ENCODE peak calls at places on chromosomes 3 and 15, in four cellular contexts. J is SK-N-SH, D is GM12878, S is HepG2. T is an unnamed sample.

GRCh38 chr3:141070229-141070628 is 19.1 kb downstream of the SPSB4 start:
- DNase-seq in S (no peak), J (no peak), D (no peak), T (no peak)

GRCh38 chr3:194148383-194148782 is 12.4 kb downstream of the HES1 start:
- DNase-seq in J (peak), S (no peak), D (no peak), T (no peak)

GRCh38 chr15:51223771-51224229 is 114.6 kb downstream of the CYP19A1 start:
- DNase-seq in J (no peak), D (no peak), S (no peak), T (no peak)

GRCh38 chr3:73365756-73366397 is 258.9 kb downstream of the PDZRN3 start:
- DNase-seq in S (no peak), D (no peak), J (no peak), T (no peak)

GRCh38 chr15:40830884-40831283 is 2.4 kb upstream of the PPP1R14D start:
- DNase-seq in S (no peak), D (no peak), J (no peak), T (no peak)

GRCh38 chr3:113070226-113071220 is 79.7 kb downstream of the GTPBP8 start:
- DNase-seq in S (peak), D (no peak), J (no peak), T (peak)

GRCh38 chr3:15262021-15262420 is 56.0 kb downstream of the CAPN7 start:
- DNase-seq in S (no peak), J (no peak), D (no peak), T (no peak)

GRCh38 chr3:34248352-34248751 is 449.9 kb downstream of the PDCD6IP start:
- DNase-seq in D (peak), J (no peak), S (no peak), T (no peak)

GRCh38 chr3:164927728-164928127 is 150.6 kb downstream of the SI start:
- DNase-seq in J (no peak), S (no peak), D (no peak), T (no peak)

GRCh38 chr3:192957441-192957951 is 39.8 kb upstream of the MB21D2 start:
- DNase-seq in J (no peak), S (no peak), D (no peak), T (peak)

GRCh38 chr3:126367316-126367805 is 10.2 kb upstream of the KLF15 start:
- DNase-seq in D (no peak), S (no peak), J (no peak), T (no peak)
- TF ChIP-seq PBX3 in D (no peak), S (no peak), J (no peak), T (no peak)

GRCh38 chr3:13841826-13842225 is 38.0 kb downstream of the WNT7A start:
- DNase-seq in S (no peak), D (no peak), J (no peak), T (no peak)

GRCh38 chr3:13839253-13839652 is 40.6 kb downstream of the WNT7A start:
- DNase-seq in S (no peak), D (no peak), J (no peak), T (no peak)

GRCh38 chr3:13839766-13840340 is 40.0 kb downstream of the WNT7A start:
- DNase-seq in D (no peak), J (no peak), S (no peak), T (no peak)

GRCh38 chr3:13841141-13841540 is 38.7 kb downstream of the WNT7A start:
- DNase-seq in S (no peak), J (no peak), D (no peak), T (peak)

GRCh38 chr3:13840456-13840855 is 39.4 kb downstream of the WNT7A start:
- DNase-seq in S (no peak), D (no peak), J (no peak), T (no peak)
- H3K4me2 ChIP-seq in S (no peak), D (no peak), J (no peak), T (no peak)

GRCh38 chr15:39685999-39686613 is 96.5 kb downstream of the FSIP1 start:
- DNase-seq in J (peak), S (peak), D (no peak), T (peak)
- TF ChIP-seq RAD21 in J (peak), S (no peak), D (peak), T (peak)

GRCh38 chr15:29233566-29233965 is 36.1 kb downstream of the NSMCE3 start:
- DNase-seq in J (no peak), D (no peak), S (no peak), T (no peak)
- TF ChIP-seq PBX3 in J (no peak), D (no peak), S (no peak), T (no peak)

GRCh38 chr15:78448441-78449219 is 10.6 kb downstream of the IREB2 start:
- DNase-seq in D (no peak), J (no peak), S (no peak), T (no peak)
- H3K4me2 ChIP-seq in D (no peak), J (no peak), S (peak), T (no peak)

DNA sequence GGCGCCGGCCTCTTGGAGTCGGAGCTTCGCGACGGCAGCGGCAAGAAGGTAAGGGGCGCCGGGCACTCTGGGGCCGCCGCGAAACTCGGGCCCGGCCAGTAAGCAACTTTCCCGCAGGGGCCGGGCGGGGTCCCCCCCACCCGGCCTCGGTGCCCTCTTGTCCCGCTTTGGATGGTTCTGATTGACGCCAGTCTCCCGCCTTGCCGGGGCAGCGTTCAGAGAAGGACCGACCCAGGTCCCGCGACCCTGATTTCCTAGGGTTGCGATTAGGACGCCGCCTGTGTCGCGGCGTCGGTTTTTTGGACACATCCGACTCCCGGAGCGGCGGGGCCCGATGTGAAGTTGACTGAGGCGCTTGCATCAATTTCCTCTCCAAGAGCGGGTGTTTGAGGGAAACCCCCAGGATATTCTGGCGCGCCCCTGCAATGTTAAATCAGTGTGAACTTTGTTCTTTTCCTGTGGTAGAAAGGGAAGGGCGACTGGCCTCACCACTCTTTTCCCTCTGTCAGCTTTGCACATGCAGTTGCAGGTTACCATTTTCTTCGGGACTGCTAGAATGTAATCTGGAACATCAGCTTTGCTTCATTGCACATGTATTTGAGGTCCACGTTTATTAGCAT is 755 bp downstream of the PDE8A start:
- DNase-seq in J (no peak), D (no peak), S (peak), T (peak)
- TF ChIP-seq RAD21 in J (no peak), D (no peak), S (no peak), T (no peak)

GRCh38 chr3:84082726-84083125 is 876.1 kb upstream of the CADM2 start:
- DNase-seq in S (no peak), J (no peak), D (no peak), T (no peak)

GRCh38 chr3:84074767-84075166 is 884.0 kb upstream of the CADM2 start:
- DNase-seq in D (peak), J (no peak), S (no peak), T (no peak)

DNA sequence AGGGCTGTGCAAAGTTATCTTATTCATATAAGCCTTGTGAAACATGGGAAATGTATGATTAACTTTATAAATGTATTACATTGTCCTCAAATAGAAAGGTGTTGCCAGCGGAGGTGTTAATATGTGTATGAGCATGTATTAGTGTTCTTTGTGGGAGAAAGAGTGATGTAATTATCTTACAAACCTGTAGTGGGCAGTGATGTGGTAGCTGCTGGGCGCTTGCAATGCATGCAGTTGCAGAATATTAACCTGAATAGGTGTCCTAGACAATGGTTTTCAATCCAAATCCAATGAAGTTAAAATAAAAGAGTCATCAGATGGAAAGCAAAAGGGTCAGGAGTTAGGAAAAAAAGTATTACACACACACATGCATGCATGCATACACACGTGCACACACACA is 881.3 kb upstream of the CADM2 start:
- DNase-seq in D (no peak), J (peak), S (no peak), T (no peak)
- TF ChIP-seq PBX3 in D (no peak), J (no peak), S (no peak), T (no peak)

GRCh38 chr3:117398166-117398954 is 688.8 kb downstream of the TUSC7 start:
- DNase-seq in D (no peak), S (no peak), J (no peak), T (no peak)

GRCh38 chr3:117400303-117400702 is 690.7 kb downstream of the TUSC7 start:
- DNase-seq in S (no peak), D (no peak), J (no peak), T (no peak)

GRCh38 chr3:117404756-117405155 is 695.2 kb downstream of the TUSC7 start:
- DNase-seq in S (no peak), J (no peak), D (no peak), T (no peak)

GRCh38 chr3:117404153-117404552 is 694.6 kb downstream of the TUSC7 start:
- DNase-seq in S (no peak), J (no peak), D (no peak), T (no peak)

DNA sequence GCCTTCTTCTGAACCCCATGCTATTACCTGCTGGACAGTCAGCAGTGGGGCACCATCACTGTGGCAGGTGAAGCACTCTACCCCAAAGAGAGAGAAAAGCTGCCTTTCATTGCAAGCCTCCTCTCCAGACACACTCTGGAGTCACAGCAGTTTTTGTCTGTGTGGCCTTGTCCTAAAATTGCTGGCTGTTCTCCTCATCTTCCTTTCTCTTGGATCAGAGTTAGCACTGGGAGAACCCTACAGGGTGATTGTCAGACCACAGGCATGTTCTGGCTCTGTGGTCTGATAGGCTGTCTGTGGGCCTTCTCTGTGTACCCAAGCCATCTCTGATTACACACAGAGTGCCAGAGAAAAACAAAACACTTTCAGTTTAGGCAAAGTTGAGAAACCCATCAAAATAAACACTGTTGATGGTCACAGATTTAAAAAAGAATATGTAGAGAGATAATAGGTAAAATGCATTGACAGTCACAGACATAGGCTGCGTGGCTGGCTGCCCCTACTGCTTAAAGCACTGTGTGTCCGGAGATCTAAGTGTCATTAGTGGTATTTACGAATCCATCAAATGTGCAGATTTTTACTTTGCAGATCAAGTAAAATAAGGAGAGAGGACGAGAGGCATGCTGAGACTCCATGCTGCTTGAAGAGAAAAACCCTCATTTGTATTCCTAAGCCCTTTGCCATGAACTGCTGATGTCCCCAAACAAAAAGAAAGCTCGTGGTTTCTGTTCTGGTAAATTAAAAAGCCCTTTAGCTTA is 689.9 kb downstream of the TUSC7 start:
- DNase-seq in S (no peak), J (no peak), D (no peak), T (no peak)
- H3K4me2 ChIP-seq in S (no peak), J (peak), D (no peak), T (no peak)

GRCh38 chr15:66007663-66008262 is 138.5 kb downstream of the RAB11A start:
- DNase-seq in S (no peak), D (peak), J (no peak), T (no peak)
- TF ChIP-seq RAD21 in S (no peak), D (peak), J (peak), T (peak)